ENCODE peak calls at places on chromosomes 2 and 18, in four cellular contexts. T is A549, V is ovary, K is HepG2. Y is an unnamed sample.
A peak's percentile ranks its signal among the peaks of the same experiment; 100 is the strongest.

GRCh38 chr18:75052475-75052874 is 156.5 kb downstream of the PTGR3 start:
- DNase-seq in T (no peak), V (no peak), K (no peak), Y (no peak)

GRCh38 chr2:105504459-105504858 is 105.6 kb upstream of the FHL2 start:
- DNase-seq in T (no peak), V (no peak), K (no peak), Y (no peak)

GRCh38 chr2:27446057-27446456 is 3.9 kb downstream of the KRTCAP3 start:
- DNase-seq in T (no peak), V (no peak), K (peak; percentile 33), Y (no peak)

GRCh38 chr2:170165129-170165528 is 12.8 kb upstream of the MYO3B start:
- DNase-seq in T (no peak), V (no peak), K (no peak), Y (no peak)

GRCh38 chr2:238299803-238300202 is 11.4 kb upstream of the PER2 start:
- DNase-seq in T (peak; percentile 35), V (no peak), K (no peak), Y (no peak)

GRCh38 chr2:3151153-3151918 is 226.3 kb downstream of the EIPR1 start:
- DNase-seq in T (no peak), V (no peak), K (no peak), Y (no peak)

GRCh38 chr2:187875271-187875670 is 321.0 kb upstream of the TFPI start:
- DNase-seq in T (no peak), V (no peak), K (no peak), Y (no peak)

GRCh38 chr2:86788172-86788571 is 2.5 kb downstream of the CD8A start:
- DNase-seq in T (no peak), V (no peak), K (no peak), Y (peak; percentile 47)

GRCh38 chr2:20224191-20224715 is 677 bp downstream of the SDC1 start:
- DNase-seq in T (no peak), V (no peak), K (no peak), Y (no peak)

GRCh38 chr2:29974086-29974485 is 52.7 kb upstream of the ALK start:
- DNase-seq in T (no peak), V (no peak), K (no peak), Y (peak; percentile 55)

GRCh38 chr2:119264781-119265692 is 41.4 kb downstream of the STEAP3 start:
- DNase-seq in T (peak; percentile 49), V (no peak), K (peak; percentile 51), Y (no peak)

GRCh38 chr2:119423811-119424210 is 7.8 kb upstream of the TMEM37 start:
- DNase-seq in T (no peak), V (no peak), K (no peak), Y (no peak)

GRCh38 chr18:64659186-64659585 is 510.3 kb upstream of the LINC00305 start:
- DNase-seq in T (no peak), V (no peak), K (no peak), Y (no peak)

GRCh38 chr2:31382452-31383120 is 32.0 kb downstream of the XDH start:
- DNase-seq in T (peak; percentile 10), V (no peak), K (no peak), Y (peak; percentile 80)

GRCh38 chr18:12921178-12921577 is 26.6 kb upstream of the SEH1L start:
- DNase-seq in T (no peak), V (no peak), K (peak; percentile 10), Y (no peak)

GRCh38 chr18:64100136-64100922 is 48.6 kb downstream of the LINC00305 start:
- DNase-seq in T (no peak), V (no peak), K (no peak), Y (no peak)

GRCh38 chr2:45894211-45894610 is 242.7 kb downstream of the PRKCE start:
- DNase-seq in T (no peak), V (no peak), K (no peak), Y (no peak)

GRCh38 chr2:160736629-160737028 is 243.0 kb upstream of the RBMS1 start:
- DNase-seq in T (peak; percentile 53), V (no peak), K (no peak), Y (no peak)

GRCh38 chr2:123908522-123908921 is 116.6 kb upstream of the CNTNAP5 start:
- DNase-seq in T (no peak), V (no peak), K (no peak), Y (no peak)

GRCh38 chr2:240140511-240140910 is at the start of gene OTOS:
- DNase-seq in T (no peak), V (no peak), K (no peak), Y (no peak)

GRCh38 chr2:52465267-52465666 is 1302.3 kb upstream of the CHAC2 start:
- DNase-seq in T (no peak), V (no peak), K (no peak), Y (no peak)

GRCh38 chr2:100990166-100990565 is 11.9 kb upstream of the RPL31 start:
- DNase-seq in T (no peak), V (no peak), K (no peak), Y (no peak)

GRCh38 chr2:196315388-196316049 is 144.1 kb upstream of the STK17B start:
- DNase-seq in T (peak; percentile 76), V (no peak), K (no peak), Y (no peak)

GRCh38 chr18:10805587-10806088 is 279.8 kb downstream of the NAPG start:
- DNase-seq in T (no peak), V (no peak), K (no peak), Y (no peak)

GRCh38 chr2:46200100-46200690 is 97.0 kb upstream of the EPAS1 start:
- DNase-seq in T (no peak), V (no peak), K (no peak), Y (no peak)

GRCh38 chr2:190600293-190601103 is 48.4 kb upstream of the NAB1 start:
- DNase-seq in T (no peak), V (no peak), K (no peak), Y (peak; percentile 70)

GRCh38 chr2:229780856-229781773 is 66.8 kb upstream of the DNER start:
- DNase-seq in T (peak; percentile 45), V (no peak), K (peak; percentile 43), Y (no peak)

GRCh38 chr2:106614511-106615291 is 127.5 kb downstream of the CD8B2 start:
- DNase-seq in T (no peak), V (no peak), K (peak; percentile 73), Y (no peak)
- H3K27ac ChIP-seq in T (no peak overlapping the region), V (no peak overlapping the region), K (no peak overlapping the region), Y (no peak overlapping the region)

DNA sequence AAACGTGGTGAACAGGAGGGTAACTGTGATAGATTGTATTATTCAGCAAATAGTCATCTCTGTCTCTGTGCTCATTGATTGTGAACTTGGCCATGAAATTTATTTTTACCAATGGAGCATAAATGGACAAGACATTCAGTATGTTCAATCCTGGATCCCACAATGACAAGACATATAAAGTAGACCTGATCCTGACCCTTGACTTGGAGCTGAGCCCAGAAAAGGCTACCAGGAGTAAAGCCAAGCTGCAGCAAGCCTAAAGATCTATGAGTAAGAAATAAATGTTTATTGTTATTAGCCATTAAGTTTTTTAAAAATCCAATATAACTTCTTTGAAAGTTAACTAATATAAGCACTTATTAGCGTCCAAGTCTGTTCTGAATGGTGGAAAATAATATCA is 531.3 kb downstream of the PIK3C3 start:
- DNase-seq in T (no peak), V (no peak), K (no peak), Y (no peak)
- H3K4me3 ChIP-seq in T (no peak overlapping the region), V (no peak overlapping the region), K (no peak overlapping the region), Y (no peak overlapping the region)

GRCh38 chr2:152594022-152594712 is 123.1 kb downstream of the PRPF40A start:
- DNase-seq in T (no peak), V (no peak), K (no peak), Y (peak; percentile 91)
- TF ChIP-seq EP300 in T (no peak), V (no peak), K (no peak), Y (no peak)

DNA sequence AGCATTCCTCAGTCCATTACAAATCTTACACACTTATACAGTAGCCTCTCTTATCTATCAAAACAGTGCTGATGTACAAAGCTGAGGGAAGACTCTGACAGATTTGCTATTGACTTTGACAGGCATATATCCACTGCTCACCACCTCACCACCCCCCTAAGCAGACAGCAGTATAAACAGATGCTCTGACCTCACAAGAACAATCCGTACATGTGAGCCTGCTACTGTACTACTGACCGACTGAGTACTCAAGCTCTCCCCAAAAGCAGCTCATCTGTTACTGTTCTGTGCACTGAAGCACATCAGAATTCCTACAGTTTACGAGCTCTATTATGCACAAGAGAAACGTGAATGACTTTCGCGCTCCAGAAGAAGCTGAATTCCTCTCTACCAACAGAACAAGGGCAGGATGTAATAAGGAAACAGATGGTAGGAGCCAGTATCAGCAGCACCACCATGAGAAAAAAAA is 95.6 kb upstream of the PDE1A start:
- DNase-seq in T (no peak), V (no peak), K (no peak), Y (no peak)
- H3K27ac ChIP-seq in T (no peak overlapping the region), V (no peak overlapping the region), K (no peak overlapping the region), Y (no peak overlapping the region)

GRCh38 chr18:8050616-8051314 is 483.6 kb downstream of the PTPRM start:
- DNase-seq in T (no peak), V (no peak), K (no peak), Y (no peak)

GRCh38 chr18:8051388-8051787 is 484.3 kb downstream of the PTPRM start:
- DNase-seq in T (no peak), V (no peak), K (no peak), Y (no peak)

GRCh38 chr18:8052237-8052701 is 485.2 kb downstream of the PTPRM start:
- DNase-seq in T (peak; percentile 38), V (no peak), K (peak; percentile 3), Y (no peak)

DNA sequence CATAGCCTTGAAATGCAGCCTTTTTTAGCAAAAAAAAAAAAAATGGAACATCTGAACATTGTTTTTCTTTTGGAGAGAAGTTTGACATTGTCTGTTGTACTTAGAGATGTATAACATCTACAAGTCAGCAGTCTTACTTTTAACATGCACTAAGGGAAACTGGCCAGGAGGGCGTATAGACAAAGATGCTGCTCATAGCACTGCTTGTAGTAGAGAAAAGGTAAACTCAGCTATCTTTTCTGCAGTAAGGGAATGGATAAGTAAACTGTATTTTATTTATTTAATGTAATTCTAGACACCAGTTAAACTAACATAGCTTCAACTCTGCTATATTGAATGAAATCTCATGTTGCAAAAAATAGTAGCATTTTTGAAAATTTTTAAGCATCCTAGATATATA is 489.6 kb downstream of the PTPRM start:
- DNase-seq in T (no peak), V (no peak), K (no peak), Y (no peak)
- H3K4me3 ChIP-seq in T (no peak overlapping the region), V (no peak overlapping the region), K (no peak overlapping the region), Y (no peak overlapping the region)